ENCODE peak calls at places on chromosomes 7 and 10, in six cellular contexts. One of them, this sample, is unnamed.

GRCh38 chr7:25098096-25099046 is 26.7 kb downstream of the CYCS start:
- DNase-seq in IMR-90: peak; percentile 75
- DNase-seq in trophoblast cell: peak; percentile 88
- DNase-seq in lower lobe of right lung: peak; percentile 61
- DNase-seq in aorta: no peak
- DNase-seq in mammary epithelial cell: peak; percentile 31
- DNase-seq in this sample: no peak

GRCh38 chr7:81014266-81014665 is 95.4 kb upstream of the SEMA3C start:
- DNase-seq in IMR-90: peak; percentile 26
- DNase-seq in trophoblast cell: no peak
- DNase-seq in lower lobe of right lung: no peak
- DNase-seq in aorta: no peak
- DNase-seq in mammary epithelial cell: peak; percentile 75
- DNase-seq in this sample: no peak

GRCh38 chr10:30027057-30028005 is 32.1 kb downstream of the JCAD start:
- DNase-seq in IMR-90: no peak
- DNase-seq in trophoblast cell: peak; percentile 69
- DNase-seq in lower lobe of right lung: peak; percentile 74
- DNase-seq in aorta: no peak
- DNase-seq in mammary epithelial cell: peak; percentile 61
- DNase-seq in this sample: peak; percentile 88

GRCh38 chr7:51015581-51015980 is 232.9 kb upstream of the GRB10 start:
- DNase-seq in IMR-90: no peak
- DNase-seq in trophoblast cell: no peak
- DNase-seq in lower lobe of right lung: no peak
- DNase-seq in aorta: no peak
- DNase-seq in mammary epithelial cell: no peak
- DNase-seq in this sample: no peak

GRCh38 chr10:80133221-80133620 is 691 bp downstream of the PLAC9 start:
- DNase-seq in IMR-90: no peak
- DNase-seq in trophoblast cell: no peak
- DNase-seq in lower lobe of right lung: no peak
- DNase-seq in aorta: no peak
- DNase-seq in mammary epithelial cell: no peak
- DNase-seq in this sample: no peak

GRCh38 chr10:92591550-92592140 is 1.3 kb upstream of the KIF11 start:
- DNase-seq in IMR-90: peak; percentile 92
- DNase-seq in trophoblast cell: peak; percentile 87
- DNase-seq in lower lobe of right lung: peak; percentile 96
- DNase-seq in aorta: peak; percentile 97
- DNase-seq in mammary epithelial cell: peak; percentile 95
- DNase-seq in this sample: peak; percentile 97

GRCh38 chr7:76234282-76234584 is 32.5 kb downstream of the SRRM3 start:
- DNase-seq in IMR-90: no peak
- DNase-seq in trophoblast cell: no peak
- DNase-seq in lower lobe of right lung: no peak
- DNase-seq in aorta: no peak
- DNase-seq in mammary epithelial cell: no peak
- DNase-seq in this sample: no peak

GRCh38 chr7:81484266-81484665 is 285.6 kb downstream of the HGF start:
- DNase-seq in IMR-90: peak; percentile 86
- DNase-seq in trophoblast cell: peak; percentile 9
- DNase-seq in lower lobe of right lung: no peak
- DNase-seq in aorta: peak; percentile 72
- DNase-seq in mammary epithelial cell: peak; percentile 16
- DNase-seq in this sample: peak; percentile 69

GRCh38 chr7:19112290-19113000 is 5.0 kb downstream of the TWIST1 start:
- DNase-seq in IMR-90: peak; percentile 57
- DNase-seq in trophoblast cell: no peak
- DNase-seq in lower lobe of right lung: no peak
- DNase-seq in aorta: peak; percentile 77
- DNase-seq in mammary epithelial cell: no peak
- DNase-seq in this sample: no peak
- H3K4me3 ChIP-seq in IMR-90: no peak overlapping the region
- H3K4me3 ChIP-seq in trophoblast cell: no peak overlapping the region
- H3K4me3 ChIP-seq in lower lobe of right lung: no peak overlapping the region
- H3K4me3 ChIP-seq in aorta: peak overlapping the region; percentile 63
- H3K4me3 ChIP-seq in mammary epithelial cell: no peak overlapping the region
- H3K4me3 ChIP-seq in this sample: no peak overlapping the region

GRCh38 chr10:61157182-61157581 is 213.2 kb upstream of the RHOBTB1 start:
- DNase-seq in IMR-90: no peak
- DNase-seq in trophoblast cell: peak; percentile 11
- DNase-seq in lower lobe of right lung: no peak
- DNase-seq in aorta: no peak
- DNase-seq in mammary epithelial cell: no peak
- DNase-seq in this sample: no peak
- H3K9me3 ChIP-seq in IMR-90: no peaks in the 10 kb centered on the region
- H3K9me3 ChIP-seq in trophoblast cell: no peaks in the 10 kb centered on the region
- H3K9me3 ChIP-seq in lower lobe of right lung: no peaks in the 10 kb centered on the region
- H3K9me3 ChIP-seq in aorta: no peaks in the 10 kb centered on the region
- H3K9me3 ChIP-seq in mammary epithelial cell: no peaks in the 10 kb centered on the region
- H3K9me3 ChIP-seq in this sample: no peaks in the 10 kb centered on the region

GRCh38 chr10:121592155-121592890 is 5.9 kb downstream of the FGFR2 start:
- DNase-seq in IMR-90: no peak
- DNase-seq in trophoblast cell: no peak
- DNase-seq in lower lobe of right lung: no peak
- DNase-seq in aorta: no peak
- DNase-seq in mammary epithelial cell: no peak
- DNase-seq in this sample: no peak
- H3K4me3 ChIP-seq in IMR-90: no peak overlapping the region
- H3K4me3 ChIP-seq in trophoblast cell: no peak overlapping the region
- H3K4me3 ChIP-seq in lower lobe of right lung: no peak overlapping the region
- H3K4me3 ChIP-seq in aorta: no peak overlapping the region
- H3K4me3 ChIP-seq in mammary epithelial cell: no peak overlapping the region
- H3K4me3 ChIP-seq in this sample: no peak overlapping the region

DNA sequence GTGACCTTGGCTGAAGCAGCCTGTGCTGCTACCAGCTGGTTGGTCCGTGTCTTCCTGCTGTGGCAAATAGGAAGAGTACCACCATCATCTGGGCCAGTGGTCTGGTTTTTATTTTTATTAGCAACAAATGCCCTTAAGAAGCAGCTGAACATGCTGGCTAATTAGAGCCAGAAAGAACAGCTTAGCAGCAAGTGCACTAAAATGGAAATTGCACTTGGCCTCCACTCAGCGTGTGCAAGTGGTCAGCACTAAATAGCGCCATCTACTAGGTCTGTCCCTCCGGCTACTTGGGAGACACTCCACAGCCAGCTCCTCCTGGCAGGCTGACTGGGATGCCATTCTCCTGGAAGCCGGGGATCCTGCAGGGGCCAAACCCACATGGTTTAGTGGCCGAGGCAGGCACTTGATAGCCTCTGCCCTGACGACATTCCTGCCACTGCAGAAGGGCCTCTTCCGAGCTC is 690.3 kb upstream of the FOXK1 start:
- DNase-seq in IMR-90: no peak
- DNase-seq in trophoblast cell: peak; percentile 65
- DNase-seq in lower lobe of right lung: no peak
- DNase-seq in aorta: no peak
- DNase-seq in mammary epithelial cell: no peak
- DNase-seq in this sample: no peak
- H3K9me3 ChIP-seq in IMR-90: peaks cover 14% of the 10 kb centered on the region
- H3K9me3 ChIP-seq in trophoblast cell: peaks cover 3% of the 10 kb centered on the region
- H3K9me3 ChIP-seq in lower lobe of right lung: no peaks in the 10 kb centered on the region
- H3K9me3 ChIP-seq in aorta: no peaks in the 10 kb centered on the region
- H3K9me3 ChIP-seq in mammary epithelial cell: peaks cover 41% of the 10 kb centered on the region
- H3K9me3 ChIP-seq in this sample: no peaks in the 10 kb centered on the region

GRCh38 chr7:64997164-64997908 is 6.5 kb upstream of the ZNF117 start:
- DNase-seq in IMR-90: no peak
- DNase-seq in trophoblast cell: no peak
- DNase-seq in lower lobe of right lung: no peak
- DNase-seq in aorta: no peak
- DNase-seq in mammary epithelial cell: no peak
- DNase-seq in this sample: no peak
- H3K4me3 ChIP-seq in IMR-90: no peak overlapping the region
- H3K4me3 ChIP-seq in trophoblast cell: no peak overlapping the region
- H3K4me3 ChIP-seq in lower lobe of right lung: no peak overlapping the region
- H3K4me3 ChIP-seq in aorta: no peak overlapping the region
- H3K4me3 ChIP-seq in mammary epithelial cell: no peak overlapping the region
- H3K4me3 ChIP-seq in this sample: no peak overlapping the region

DNA sequence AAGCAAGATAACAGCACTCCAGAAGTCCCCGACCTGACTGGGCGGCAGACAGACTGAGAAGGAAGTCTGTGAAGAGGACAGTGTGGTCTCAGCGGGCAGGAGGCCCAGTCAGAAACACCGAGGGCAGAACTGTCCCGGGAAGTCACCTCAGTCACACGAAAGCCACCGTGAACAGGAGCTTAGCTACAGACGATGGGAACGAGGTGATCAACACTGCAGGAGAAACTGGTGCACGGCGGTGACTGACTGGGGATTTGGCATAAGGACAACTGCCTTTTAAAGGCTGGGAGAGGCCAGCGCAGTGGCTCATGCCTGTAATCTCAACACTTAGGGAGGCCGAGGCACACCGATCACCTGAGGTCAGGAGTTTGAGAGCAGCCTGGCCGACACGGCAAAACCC is 217.8 kb downstream of the PTPRN2 start:
- DNase-seq in IMR-90: no peak
- DNase-seq in trophoblast cell: no peak
- DNase-seq in lower lobe of right lung: no peak
- DNase-seq in aorta: peak; percentile 64
- DNase-seq in mammary epithelial cell: no peak
- DNase-seq in this sample: no peak
- H3K9me3 ChIP-seq in IMR-90: peaks cover 36% of the 10 kb centered on the region
- H3K9me3 ChIP-seq in trophoblast cell: peaks cover 30% of the 10 kb centered on the region
- H3K9me3 ChIP-seq in lower lobe of right lung: no peaks in the 10 kb centered on the region
- H3K9me3 ChIP-seq in aorta: no peaks in the 10 kb centered on the region
- H3K9me3 ChIP-seq in mammary epithelial cell: peaks cover 27% of the 10 kb centered on the region
- H3K9me3 ChIP-seq in this sample: no peaks in the 10 kb centered on the region

DNA sequence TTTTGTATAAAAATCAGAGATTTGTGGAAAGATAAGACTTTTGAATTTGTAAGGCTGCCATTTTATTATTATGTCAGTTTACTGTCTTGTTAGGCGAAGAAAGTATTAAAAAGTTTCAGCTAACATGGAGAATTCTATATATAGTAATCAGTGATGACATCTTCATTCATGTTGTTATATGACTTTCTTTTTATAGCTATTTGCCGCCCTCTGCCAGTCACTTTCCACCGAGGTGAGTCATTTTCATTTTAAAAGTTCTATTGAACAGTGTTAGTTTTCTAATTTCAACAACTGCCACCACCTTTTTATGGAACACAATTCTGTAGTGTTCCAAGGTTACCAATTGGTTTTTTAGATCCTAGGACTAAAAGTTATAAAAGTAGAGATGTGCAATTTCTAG is 11.8 kb downstream of the CUTC start:
- DNase-seq in IMR-90: no peak
- DNase-seq in trophoblast cell: no peak
- DNase-seq in lower lobe of right lung: no peak
- DNase-seq in aorta: no peak
- DNase-seq in mammary epithelial cell: no peak
- DNase-seq in this sample: no peak
- H3K4me3 ChIP-seq in IMR-90: no peak overlapping the region
- H3K4me3 ChIP-seq in trophoblast cell: no peak overlapping the region
- H3K4me3 ChIP-seq in lower lobe of right lung: no peak overlapping the region
- H3K4me3 ChIP-seq in aorta: no peak overlapping the region
- H3K4me3 ChIP-seq in mammary epithelial cell: no peak overlapping the region
- H3K4me3 ChIP-seq in this sample: no peak overlapping the region

GRCh38 chr7:63077841-63078240 is 920.8 kb upstream of the ZNF722 start:
- DNase-seq in IMR-90: no peak
- DNase-seq in trophoblast cell: no peak
- DNase-seq in lower lobe of right lung: no peak
- DNase-seq in aorta: no peak
- DNase-seq in mammary epithelial cell: no peak
- DNase-seq in this sample: no peak
- H3K9me3 ChIP-seq in IMR-90: peaks cover 42% of the 10 kb centered on the region
- H3K9me3 ChIP-seq in trophoblast cell: peaks cover 47% of the 10 kb centered on the region
- H3K9me3 ChIP-seq in lower lobe of right lung: peaks cover 22% of the 10 kb centered on the region
- H3K9me3 ChIP-seq in aorta: peaks cover under 1% of the 10 kb centered on the region
- H3K9me3 ChIP-seq in mammary epithelial cell: peaks cover 55% of the 10 kb centered on the region
- H3K9me3 ChIP-seq in this sample: peaks cover 2% of the 10 kb centered on the region

This sample was measured in kidney.